ENCODE peak calls at places on chromosome 22, in nine cellular contexts. S is HAP-1; G is A549; M is left colon; C is stimulated activated CD4-positive, alpha-beta T cell treated with anti-CD3 and anti-CD28 coated beads, Interleukin-1b, Interleukin-23, amount 100 ng/mL, for 1 hour; R is stimulated activated naive CD4-positive, alpha-beta T cell treated with Interleukin-2 at 50 U/mL for 16 hours; P is kidney; K is IMR-90; V is NCI-H187. Q is an unnamed sample.
A peak's percentile ranks its signal among the peaks of the same experiment; 100 is the strongest.

GRCh38 chr22:33272180-33272579 is 214.0 kb upstream of the SYN3 start:
- DNase-seq in V (no peak), C (no peak), K (no peak), P (no peak), M (no peak), S (no peak), R (no peak), G (no peak), Q (no peak)

GRCh38 chr22:31155425-31155824 is 4.6 kb upstream of the RNF185 start:
- DNase-seq in R (no peak), S (no peak), K (peak; percentile 80), C (no peak), G (no peak), V (no peak), P (no peak), M (no peak), Q (no peak)

GRCh38 chr22:50018608-50019291 is 6.2 kb upstream of the IL17REL start:
- DNase-seq in M (no peak), K (no peak), R (peak; percentile 24), V (no peak), P (no peak), S (no peak), C (no peak), G (no peak), Q (no peak)

GRCh38 chr22:44423556-44423955 is 74.5 kb downstream of the RTL6 start:
- DNase-seq in M (no peak), P (peak; percentile 30), R (no peak), V (no peak), S (no peak), K (no peak), G (no peak), C (no peak), Q (no peak)

GRCh38 chr22:46100401-46101105 is 49.8 kb upstream of the PPARA start:
- DNase-seq in P (no peak), K (no peak), V (no peak), S (no peak), M (no peak), C (no peak), G (no peak), R (no peak), Q (no peak)

GRCh38 chr22:39773503-39773902 is 120.1 kb downstream of the ENTHD1 start:
- DNase-seq in K (no peak), V (no peak), R (no peak), M (no peak), S (no peak), P (no peak), C (no peak), G (no peak), Q (no peak)

GRCh38 chr22:32237905-32238304 is 17.2 kb downstream of the SLC5A4 start:
- DNase-seq in V (no peak), S (no peak), P (no peak), K (no peak), C (no peak), G (no peak), R (no peak), M (no peak), Q (no peak)

GRCh38 chr22:43277987-43278601 is 65.1 kb downstream of the SCUBE1 start:
- DNase-seq in P (no peak), M (no peak), K (no peak), R (no peak), G (no peak), S (no peak), C (no peak), V (no peak), Q (peak; percentile 29)

GRCh38 chr22:25281675-25282345 is 62.4 kb downstream of the CRYBB2 start:
- DNase-seq in G (no peak), V (no peak), C (no peak), K (no peak), P (no peak), R (no peak), S (no peak), M (no peak), Q (no peak)

GRCh38 chr22:35842519-35842913 is 124.8 kb downstream of the APOL5 start:
- DNase-seq in V (no peak), C (no peak), R (no peak), K (no peak), G (no peak), S (no peak), P (no peak), M (no peak), Q (no peak)

GRCh38 chr22:41862530-41863266 is 29.8 kb downstream of the SREBF2 start:
- DNase-seq in G (no peak), M (no peak), R (peak; percentile 69), P (no peak), K (peak; percentile 25), V (peak; percentile 34), C (no peak), S (no peak), Q (no peak)

GRCh38 chr22:47837703-47838102 is 1075.3 kb downstream of the TBC1D22A start:
- DNase-seq in S (peak; percentile 19), C (no peak), P (no peak), M (no peak), G (no peak), K (no peak), R (no peak), V (no peak), Q (peak; percentile 54)

GRCh38 chr22:27804683-27805297 is 3.2 kb upstream of the MN1 start:
- DNase-seq in M (no peak), S (peak; percentile 84), V (no peak), K (peak; percentile 64), C (no peak), P (peak; percentile 83), R (peak; percentile 15), G (peak; percentile 57), Q (peak; percentile 59)

GRCh38 chr22:25174888-25175411 is 24.7 kb upstream of the CRYBB3 start:
- DNase-seq in R (no peak), C (no peak), P (no peak), S (no peak), V (no peak), M (no peak), G (no peak), K (no peak), Q (no peak)

GRCh38 chr22:17172172-17172833 is 13.2 kb upstream of the HDHD5 start:
- DNase-seq in S (peak; percentile 38), P (no peak), V (no peak), M (no peak), C (no peak), G (no peak), K (no peak), R (no peak), Q (no peak)

GRCh38 chr22:27115816-27116256 is 458.4 kb downstream of the MIAT start:
- DNase-seq in C (no peak), S (no peak), R (no peak), P (no peak), M (no peak), V (no peak), K (peak; percentile 87), G (peak; percentile 60), Q (peak; percentile 78)

GRCh38 chr22:20517422-20517821 is 10.0 kb downstream of the MED15 start:
- DNase-seq in V (no peak), G (no peak), P (peak; percentile 36), K (no peak), S (no peak), R (no peak), C (no peak), M (no peak), Q (no peak)